ENCODE peak calls at places on chromosomes 4 and X, in eight cellular contexts. Y is K562, Q is bronchial epithelial cell, V is right atrium auricular region, H is OCI-LY7, O is RWPE2, M is suprapubic skin, G is heart left ventricle. X is an unnamed sample.

GRCh38 chr4:1968667-1969295 is 40.0 kb downstream of the NELFA start:
- DNase-seq in Y (no peak), Q (no peak), V (no peak), H (no peak), O (no peak), M (no peak), G (no peak), X (no peak)

GRCh38 chr4:63965875-63966274 is 443.4 kb downstream of the TECRL start:
- DNase-seq in Y (no peak), Q (no peak), V (no peak), H (no peak), O (no peak), M (no peak), G (no peak), X (no peak)

GRCh38 chr4:7998447-7998846 is 58.8 kb upstream of the AFAP1 start:
- DNase-seq in Y (no peak), Q (no peak), V (no peak), H (no peak), O (no peak), M (no peak), G (no peak), X (no peak)

GRCh38 chrX:26037367-26037766 is 100.8 kb upstream of the MAGEB18 start:
- DNase-seq in Y (no peak), Q (no peak), V (no peak), H (no peak), O (no peak), M (no peak), G (no peak), X (no peak)

GRCh38 chr4:16226816-16227461 is 668 bp upstream of the TAPT1 start:
- DNase-seq in Y (peak; percentile 51), Q (no peak), V (peak; percentile 69), H (peak; percentile 56), O (peak; percentile 53), M (peak; percentile 76), G (peak; percentile 68), X (no peak)

GRCh38 chr4:783133-783541 is 42.8 kb downstream of the CPLX1 start:
- DNase-seq in Y (no peak), Q (no peak), V (no peak), H (no peak), O (no peak), M (peak; percentile 64), G (no peak), X (no peak)

GRCh38 chrX:20333672-20334071 is 67.0 kb upstream of the RPS6KA3 start:
- DNase-seq in Y (no peak), Q (no peak), V (no peak), H (no peak), O (no peak), M (no peak), G (no peak), X (no peak)

GRCh38 chr4:38180456-38180855 is 220.3 kb downstream of the PTTG2 start:
- DNase-seq in Y (no peak), Q (peak; percentile 69), V (no peak), H (no peak), O (no peak), M (no peak), G (no peak), X (no peak)

GRCh38 chrX:33160273-33160672 is 51.1 kb downstream of the DMD start:
- DNase-seq in Y (no peak), Q (peak; percentile 67), V (no peak), H (no peak), O (no peak), M (no peak), G (no peak), X (no peak)

GRCh38 chrX:43940811-43941210 is 32.4 kb downstream of the NDP start:
- DNase-seq in Y (no peak), Q (peak; percentile 59), V (no peak), H (no peak), O (no peak), M (no peak), G (no peak), X (no peak)

GRCh38 chr4:46387956-46388355 is 2.0 kb downstream of the GABRA2 start:
- DNase-seq in Y (no peak), Q (no peak), V (no peak), H (no peak), O (no peak), M (no peak), G (no peak), X (no peak)

GRCh38 chrX:119093991-119094741 is 21.4 kb downstream of the CT47C1 start:
- DNase-seq in Y (no peak), Q (peak; percentile 74), V (no peak), H (no peak), O (no peak), M (no peak), G (no peak), X (no peak)

GRCh38 chr4:38223306-38223705 is 263.1 kb downstream of the PTTG2 start:
- DNase-seq in Y (no peak), Q (no peak), V (no peak), H (no peak), O (no peak), M (no peak), G (no peak), X (no peak)

GRCh38 chrX:103879339-103879738 is 47.3 kb upstream of the RAB9B start:
- DNase-seq in Y (no peak), Q (peak; percentile 49), V (no peak), H (no peak), O (no peak), M (no peak), G (no peak), X (no peak)

GRCh38 chr4:124334119-124334518 is 378.4 kb downstream of the ANKRD50 start:
- DNase-seq in Y (peak; percentile 11), Q (peak; percentile 87), V (no peak), H (peak; percentile 17), O (no peak), M (no peak), G (no peak), X (peak; percentile 58)

GRCh38 chrX:110450050-110450449 is 91.4 kb downstream of the RTL9 start:
- DNase-seq in Y (peak; percentile 64), Q (peak; percentile 50), V (peak; percentile 85), H (peak; percentile 44), O (no peak), M (peak; percentile 71), G (peak; percentile 74), X (peak; percentile 20)

GRCh38 chrX:51641421-51642021 is 22.8 kb upstream of the CENPVL3 start:
- DNase-seq in Y (peak; percentile 17), Q (peak; percentile 34), V (no peak), H (peak; percentile 47), O (no peak), M (no peak), G (no peak), X (peak; percentile 13)

GRCh38 chrX:15447985-15448639 is 45.0 kb downstream of the PIR start:
- DNase-seq in Y (no peak), Q (no peak), V (no peak), H (no peak), O (no peak), M (no peak), G (no peak), X (no peak)

GRCh38 chrX:154036513-154036912 is 16.8 kb upstream of the IRAK1 start:
- DNase-seq in Y (no peak), Q (no peak), V (no peak), H (no peak), O (no peak), M (no peak), G (no peak), X (no peak)

GRCh38 chr4:8325284-8325973 is 55.9 kb downstream of the HTRA3 start:
- DNase-seq in Y (no peak), Q (peak; percentile 37), V (peak; percentile 51), H (no peak), O (peak; percentile 32), M (peak; percentile 37), G (no peak), X (no peak)

GRCh38 chrX:118528089-118528753 is 32.6 kb downstream of the DOCK11 start:
- DNase-seq in Y (no peak), Q (no peak), V (no peak), H (peak; percentile 31), O (no peak), M (no peak), G (no peak), X (no peak)

GRCh38 chr4:134154097-134154496 is 47.5 kb downstream of the PABPC4L start:
- DNase-seq in Y (no peak), Q (no peak), V (no peak), H (no peak), O (no peak), M (no peak), G (no peak), X (no peak)

GRCh38 chrX:21926527-21927278 is 13.8 kb upstream of the SMS start:
- DNase-seq in Y (peak; percentile 40), Q (peak; percentile 94), V (no peak), H (no peak), O (no peak), M (no peak), G (no peak), X (peak; percentile 92)
- H3K4me3 ChIP-seq in Y (no peak overlapping the region), Q (no peak overlapping the region), V (no peak overlapping the region), H (no peak overlapping the region), O (peak overlapping the region; percentile 8), M (no peak overlapping the region), G (no peak overlapping the region), X (no peak overlapping the region)

DNA sequence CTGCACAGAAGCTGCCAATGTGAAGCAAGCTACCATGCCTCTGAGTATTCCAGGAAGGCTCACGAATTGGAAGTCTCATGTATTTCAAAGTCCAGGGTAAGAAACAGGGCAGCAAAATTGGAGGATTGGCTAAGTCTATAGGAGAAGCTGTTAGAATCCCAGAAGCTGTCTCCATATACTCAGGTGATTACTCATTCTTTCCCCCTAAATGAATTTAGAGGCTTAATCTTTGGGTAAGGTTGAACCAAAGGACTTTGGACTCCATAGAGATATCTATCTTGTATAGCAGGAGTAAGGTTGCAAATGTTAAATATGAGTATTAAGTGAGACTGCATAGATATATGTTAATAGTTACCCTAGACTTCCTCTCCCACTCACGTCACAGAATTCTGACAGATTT is 36.3 kb downstream of the STBD1 start:
- DNase-seq in Y (no peak), Q (no peak), V (no peak), H (no peak), O (no peak), M (no peak), G (no peak), X (no peak)
- TF ChIP-seq CTCF in Y (no peak), Q (no peak), V (no peak), H (no peak), O (no peak), M (no peak), G (no peak), X (no peak)

DNA sequence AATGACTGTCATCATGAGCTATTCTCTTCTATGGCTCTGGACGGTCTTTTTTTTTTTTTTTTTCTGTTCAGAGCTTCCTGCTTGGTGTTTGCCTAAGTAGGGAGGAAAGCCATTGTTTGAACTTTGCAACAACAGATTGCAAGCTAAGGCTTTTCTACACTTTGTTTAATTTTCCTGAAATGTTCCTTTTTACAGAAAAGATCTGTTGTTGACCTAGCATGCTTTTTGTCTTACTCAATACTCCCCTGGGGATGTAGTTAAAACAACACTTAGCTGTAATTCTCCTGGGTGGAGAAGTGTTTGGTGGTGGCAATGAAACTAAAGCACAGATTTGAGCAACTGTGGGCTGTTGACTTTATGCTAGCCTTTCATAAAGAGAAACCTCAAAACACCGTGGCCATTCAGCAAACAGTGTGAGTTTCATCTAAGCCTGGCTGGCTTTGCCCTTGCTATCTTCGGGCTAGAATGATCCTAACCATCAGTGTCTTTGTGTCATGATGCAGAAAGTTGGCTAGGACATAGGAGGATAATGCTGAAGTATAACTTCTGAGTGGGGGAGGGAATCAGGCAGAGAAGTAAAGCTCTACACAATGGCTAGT is 110.5 kb downstream of the ANXA3 start:
- DNase-seq in Y (no peak), Q (peak; percentile 28), V (no peak), H (peak; percentile 20), O (no peak), M (no peak), G (no peak), X (no peak)
- H3K4me3 ChIP-seq in Y (no peak overlapping the region), Q (no peak overlapping the region), V (no peak overlapping the region), H (no peak overlapping the region), O (no peak overlapping the region), M (no peak overlapping the region), G (no peak overlapping the region), X (no peak overlapping the region)

GRCh38 chr4:181998588-181998987 is 244.6 kb upstream of the TENM3 start:
- DNase-seq in Y (no peak), Q (no peak), V (no peak), H (no peak), O (no peak), M (no peak), G (no peak), X (no peak)
- TF ChIP-seq CTCF in Y (no peak), Q (no peak), V (no peak), H (no peak), O (peak; percentile 23), M (no peak), G (no peak), X (peak; percentile 31)

X was measured in retinal pigment epithelial cell.